ENCODE peak calls at places on chromosomes 6 and 20, in seven cellular contexts. T, K, Y, G, D, I and O are unnamed samples.

GRCh38 chr6:51887859-51888258 is 199.6 kb downstream of the PKHD1 start:
- DNase-seq in G (no peak), T (no peak), I (no peak), D (no peak), K (no peak), Y (no peak), O (no peak)

GRCh38 chr20:3129094-3129493 is 30.6 kb downstream of the FASTKD5 start:
- DNase-seq in D (no peak), T (no peak), K (no peak), I (no peak), G (no peak), Y (no peak), O (no peak)

GRCh38 chr6:75896526-75896925 is 147.5 kb downstream of the MYO6 start:
- DNase-seq in Y (no peak), G (no peak), D (no peak), T (no peak), I (no peak), K (no peak), O (no peak)

GRCh38 chr6:83151114-83151513 is 42.0 kb downstream of the PGM3 start:
- DNase-seq in G (no peak), K (no peak), T (no peak), Y (peak), I (no peak), D (no peak), O (peak)

GRCh38 chr6:24883618-24884017 is 52.1 kb downstream of the RIPOR2 start:
- DNase-seq in I (peak), G (no peak), T (no peak), K (no peak), D (peak), Y (peak), O (peak)

GRCh38 chr6:163926642-163927041 is 512.1 kb downstream of the QKI start:
- DNase-seq in K (no peak), I (no peak), T (no peak), Y (no peak), G (no peak), D (no peak), O (no peak)

GRCh38 chr6:138287144-138287955 is 69.1 kb upstream of the PBOV1 start:
- DNase-seq in D (no peak), K (peak), G (peak), I (peak), T (peak), Y (no peak), O (peak)

GRCh38 chr20:26276811-26277210 is 580.2 kb upstream of the ZNF337 start:
- DNase-seq in G (no peak), K (peak), T (no peak), Y (no peak), D (peak), I (peak), O (no peak)

GRCh38 chr6:3228791-3229565 is 1.5 kb upstream of the TUBB2B start:
- DNase-seq in Y (no peak), T (no peak), D (no peak), K (peak), I (no peak), G (peak), O (no peak)

GRCh38 chr6:25874822-25875562 is 949 bp upstream of the SLC17A3 start:
- DNase-seq in D (no peak), K (no peak), G (no peak), I (no peak), Y (no peak), T (peak), O (no peak)

GRCh38 chr6:41374618-41375590 is 39.5 kb downstream of the NCR2 start:
- DNase-seq in K (peak), D (no peak), T (no peak), G (no peak), I (no peak), Y (no peak), O (no peak)

GRCh38 chr6:130183271-130184222 is 39.2 kb downstream of the SAMD3 start:
- DNase-seq in G (no peak), I (no peak), D (no peak), T (no peak), K (no peak), Y (no peak), O (no peak)

GRCh38 chr6:38508894-38509293 is 130.8 kb downstream of the BTBD9 start:
- DNase-seq in G (no peak), T (peak), Y (peak), K (no peak), D (no peak), I (peak), O (no peak)

GRCh38 chr20:19785886-19786285 is 27.8 kb downstream of the RIN2 start:
- DNase-seq in T (no peak), D (no peak), K (no peak), Y (peak), I (no peak), G (no peak), O (no peak)

GRCh38 chr20:63064745-63065711 is 58.3 kb upstream of the BHLHE23 start:
- DNase-seq in I (no peak), G (no peak), D (no peak), K (no peak), Y (no peak), T (no peak), O (no peak)

GRCh38 chr6:138194221-138194620 is 24.1 kb downstream of the PBOV1 start:
- DNase-seq in G (no peak), Y (no peak), K (no peak), T (no peak), D (no peak), I (no peak), O (no peak)

GRCh38 chr6:2197177-2197671 is 48.2 kb downstream of the GMDS start:
- DNase-seq in D (no peak), Y (peak), T (peak), I (peak), K (no peak), G (no peak), O (no peak)

GRCh38 chr6:23414204-23414501 is 711.9 kb upstream of the NRSN1 start:
- DNase-seq in G (no peak), D (peak), K (no peak), Y (peak), T (peak), I (peak), O (no peak)

GRCh38 chr20:12575352-12576095 is 433.2 kb upstream of the SPTLC3 start:
- DNase-seq in G (no peak), Y (no peak), T (no peak), I (no peak), D (no peak), K (no peak), O (no peak)

GRCh38 chr6:56899311-56899710 is 55.6 kb upstream of the BEND6 start:
- DNase-seq in G (no peak), K (no peak), Y (peak), D (no peak), I (peak), T (no peak), O (peak)

GRCh38 chr6:167058261-167058660 is 59.1 kb downstream of the CEP43 start:
- DNase-seq in T (no peak), I (peak), D (no peak), Y (no peak), G (no peak), K (no peak), O (no peak)

GRCh38 chr6:15327271-15327670 is 81.4 kb downstream of the JARID2 start:
- DNase-seq in Y (no peak), D (no peak), I (peak), G (peak), T (no peak), K (peak), O (no peak)

GRCh38 chr6:57069920-57070331 is 20.1 kb upstream of the ZNF451 start:
- DNase-seq in G (no peak), T (no peak), Y (no peak), D (no peak), I (no peak), K (no peak), O (no peak)

DNA sequence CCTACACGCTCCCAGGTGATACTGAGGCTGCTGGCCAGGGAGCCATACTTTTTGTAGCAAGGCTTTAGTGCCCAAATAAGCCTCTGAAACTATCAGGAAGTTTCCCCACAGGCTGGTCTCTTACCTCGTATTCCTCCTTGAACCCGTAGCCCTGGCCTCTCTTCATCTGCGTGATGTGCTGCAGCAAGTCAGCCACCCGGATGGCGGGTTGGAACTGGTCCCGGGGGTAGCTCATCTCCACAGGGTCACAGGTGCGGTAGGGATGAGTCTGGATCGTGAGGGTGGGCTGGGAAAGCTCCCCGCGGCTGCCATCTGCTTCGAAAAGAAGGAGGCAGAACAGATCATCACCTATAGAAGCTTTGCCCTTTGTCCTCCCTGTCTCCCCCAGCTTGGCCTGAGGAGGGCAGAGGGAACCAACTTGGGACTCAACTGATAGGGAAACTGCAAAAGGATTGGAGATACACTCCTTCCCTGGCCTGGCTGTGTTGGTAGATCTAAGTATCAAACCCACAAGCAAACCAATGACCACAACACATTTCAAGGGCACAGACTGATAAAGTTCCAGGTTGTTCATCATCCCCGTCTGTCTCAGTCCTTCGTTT is 543.2 kb upstream of the CHD6 start:
- DNase-seq in K (no peak), I (no peak), G (no peak), T (no peak), Y (no peak), D (no peak), O (no peak)
- TF ChIP-seq CTCF in K (no peak), I (no peak), G (no peak), T (no peak), Y (no peak), D (no peak), O (no peak)

GRCh38 chr6:113184291-113184690 is 672.9 kb upstream of the MARCKS start:
- DNase-seq in G (no peak), D (peak), K (no peak), T (no peak), I (peak), Y (peak), O (peak)
- TF ChIP-seq CTCF in G (no peak), D (peak), K (no peak), T (no peak), I (peak), Y (peak), O (peak)

GRCh38 chr20:46539113-46539512 is 11.3 kb downstream of the OCSTAMP start:
- DNase-seq in K (no peak), Y (no peak), D (no peak), G (no peak), I (no peak), T (no peak), O (no peak)
- TF ChIP-seq CTCF in K (no peak), Y (no peak), D (no peak), G (no peak), I (peak), T (no peak), O (peak)

GRCh38 chr6:157789297-157789696 is 33.7 kb upstream of the SNX9 start:
- DNase-seq in T (no peak), K (no peak), D (no peak), Y (no peak), I (no peak), G (no peak), O (no peak)

GRCh38 chr6:157791461-157791860 is 31.6 kb upstream of the SNX9 start:
- DNase-seq in G (no peak), K (no peak), Y (no peak), T (no peak), I (no peak), D (no peak), O (no peak)

GRCh38 chr6:157788180-157788579 is 34.9 kb upstream of the SNX9 start:
- DNase-seq in Y (no peak), G (no peak), T (no peak), D (no peak), K (no peak), I (no peak), O (no peak)

GRCh38 chr6:157790548-157791160 is 32.4 kb upstream of the SNX9 start:
- DNase-seq in Y (no peak), D (no peak), I (no peak), G (no peak), K (no peak), T (no peak), O (no peak)

GRCh38 chr6:157789861-157790260 is 33.2 kb upstream of the SNX9 start:
- DNase-seq in G (no peak), T (no peak), Y (no peak), K (no peak), I (no peak), D (no peak), O (no peak)
- TF ChIP-seq CTCF in G (no peak), T (no peak), Y (no peak), K (no peak), I (no peak), D (no peak), O (no peak)

DNA sequence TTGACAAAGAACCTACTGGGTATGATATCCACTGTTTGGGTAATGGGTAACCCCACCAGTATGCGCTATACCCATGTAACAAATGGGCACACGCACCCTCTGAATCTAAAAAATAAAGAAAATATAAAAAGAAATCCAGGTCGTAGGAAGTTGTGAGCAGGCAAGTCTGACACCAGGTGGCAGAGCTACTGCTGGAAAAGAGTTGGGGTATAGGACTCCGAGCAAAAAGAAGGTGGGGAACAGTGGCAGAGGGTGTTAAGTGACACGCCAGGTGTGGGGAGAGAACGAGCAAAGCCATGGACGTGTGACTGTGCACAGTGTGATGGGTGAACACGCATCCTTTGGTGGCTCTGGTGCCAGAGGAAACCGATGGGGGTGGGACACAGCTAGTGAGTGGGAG is 46.7 kb downstream of the NOX3 start:
- DNase-seq in T (no peak), G (no peak), I (no peak), K (no peak), Y (no peak), D (no peak), O (no peak)
- TF ChIP-seq CTCF in T (no peak), G (no peak), I (no peak), K (no peak), Y (no peak), D (no peak), O (peak)

DNA sequence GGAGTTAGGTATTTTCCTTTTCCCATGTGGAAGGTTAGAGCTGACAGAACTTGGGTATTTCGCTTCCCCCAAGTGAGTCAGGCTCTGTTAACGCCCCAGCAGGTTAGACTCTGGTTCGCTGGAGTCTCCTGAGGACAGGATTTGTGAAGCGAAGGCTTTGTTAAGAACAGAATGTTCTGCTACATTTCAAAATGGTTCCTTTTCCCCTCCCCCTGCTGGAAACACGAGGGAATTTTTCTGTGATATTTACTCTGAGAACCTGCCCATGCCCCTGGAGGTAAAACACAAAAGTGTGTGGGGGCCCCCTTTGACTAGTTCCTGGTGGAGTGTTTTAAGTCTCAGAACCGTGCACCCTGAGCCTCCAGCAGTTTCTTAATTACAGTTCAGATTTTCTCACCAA is 731.4 kb upstream of the CITED2 start:
- DNase-seq in Y (no peak), T (peak), K (peak), I (peak), D (no peak), G (no peak), O (no peak)
- TF ChIP-seq CTCF in Y (peak), T (peak), K (peak), I (peak), D (peak), G (no peak), O (peak)

GRCh38 chr6:119966484-119966883 is 616.9 kb upstream of the MAN1A1 start:
- DNase-seq in T (peak), I (no peak), G (no peak), Y (no peak), K (no peak), D (no peak), O (no peak)
- TF ChIP-seq CTCF in T (no peak), I (no peak), G (no peak), Y (no peak), K (no peak), D (no peak), O (no peak)